ENCODE peak calls at places on chromosomes 5 and 9, in eight cellular contexts. X is heart left ventricle; O is heart right ventricle; L is body of pancreas; S is A549; A is CD8-positive, alpha-beta T cell; H is spleen; W is lower lobe of right lung. Z is an unnamed sample.

GRCh38 chr5:28523887-28524637 is 1485.7 kb upstream of the CDH9 start:
- DNase-seq in X (no peak), O (no peak), L (no peak), S (no peak), A (no peak), H (no peak), W (no peak), Z (peak; percentile 92)

GRCh38 chr5:154240595-154240994 is 50.1 kb downstream of the GALNT10 start:
- DNase-seq in X (no peak), O (no peak), L (peak; percentile 22), S (no peak), A (no peak), H (no peak), W (no peak), Z (no peak)

GRCh38 chr9:127974769-127975261 is 6.0 kb downstream of the EEIG1 start:
- DNase-seq in X (peak; percentile 35), O (no peak), L (peak; percentile 40), S (no peak), A (peak; percentile 11), H (no peak), W (no peak), Z (peak; percentile 65)

GRCh38 chr9:136994885-136995224 is 1.5 kb downstream of the CLIC3 start:
- DNase-seq in X (no peak), O (no peak), L (no peak), S (no peak), A (no peak), H (no peak), W (no peak), Z (no peak)

GRCh38 chr9:13142776-13143175 is 136.7 kb downstream of the MPDZ start:
- DNase-seq in X (no peak), O (no peak), L (no peak), S (no peak), A (no peak), H (no peak), W (no peak), Z (no peak)

GRCh38 chr9:101247297-101247696 is 137.5 kb downstream of the BAAT start:
- DNase-seq in X (no peak), O (no peak), L (no peak), S (no peak), A (no peak), H (no peak), W (no peak), Z (no peak)

GRCh38 chr5:92907914-92908606 is 673.0 kb downstream of the NR2F1-AS1 start:
- DNase-seq in X (no peak), O (no peak), L (no peak), S (no peak), A (no peak), H (no peak), W (no peak), Z (peak; percentile 69)

GRCh38 chr5:6736106-6736505 is 22.9 kb downstream of the TENT4A start:
- DNase-seq in X (no peak), O (no peak), L (peak; percentile 46), S (no peak), A (no peak), H (peak; percentile 46), W (no peak), Z (peak; percentile 45)

GRCh38 chr5:173486826-173487225 is 129.6 kb downstream of the BOD1 start:
- DNase-seq in X (no peak), O (no peak), L (no peak), S (no peak), A (no peak), H (no peak), W (no peak), Z (no peak)

GRCh38 chr5:124894541-124894940 is 148.1 kb upstream of the ZNF608 start:
- DNase-seq in X (no peak), O (no peak), L (peak; percentile 49), S (no peak), A (no peak), H (no peak), W (no peak), Z (no peak)

GRCh38 chr5:159157552-159157951 is 51.8 kb downstream of the RNF145 start:
- DNase-seq in X (no peak), O (no peak), L (no peak), S (no peak), A (no peak), H (no peak), W (no peak), Z (no peak)

GRCh38 chr5:150615141-150615699 is 25.2 kb upstream of the SYNPO start:
- DNase-seq in X (peak; percentile 66), O (peak; percentile 57), L (peak; percentile 70), S (no peak), A (no peak), H (no peak), W (peak; percentile 57), Z (no peak)
- H3K4me1 ChIP-seq in X (peaks cover 87% of the 10 kb centered on the region), O (peaks cover 99% of the 10 kb centered on the region), L (peaks cover 89% of the 10 kb centered on the region), S (peaks cover 9% of the 10 kb centered on the region), A (no peaks in the 10 kb centered on the region), H (peaks cover 48% of the 10 kb centered on the region), W (peaks cover 93% of the 10 kb centered on the region), Z (peaks cover 28% of the 10 kb centered on the region)

GRCh38 chr9:5643005-5643624 is 14.2 kb downstream of the RIC1 start:
- DNase-seq in X (no peak), O (no peak), L (no peak), S (no peak), A (no peak), H (no peak), W (no peak), Z (peak; percentile 38)
- H3K27ac ChIP-seq in X (no peak overlapping the region), O (no peak overlapping the region), L (no peak overlapping the region), S (no peak overlapping the region), A (no peak overlapping the region), H (no peak overlapping the region), W (no peak overlapping the region), Z (no peak overlapping the region)

GRCh38 chr9:113589890-113590289 is 126.4 kb downstream of the RGS3 start:
- DNase-seq in X (peak; percentile 12), O (no peak), L (no peak), S (no peak), A (no peak), H (peak; percentile 56), W (peak; percentile 14), Z (no peak)
- TF ChIP-seq CTCF in X (peak; percentile 16), O (peak; percentile 65), L (no peak), S (peak; percentile 62), A (peak; percentile 24), H (no peak), W (peak; percentile 58), Z (peak; percentile 68)

DNA sequence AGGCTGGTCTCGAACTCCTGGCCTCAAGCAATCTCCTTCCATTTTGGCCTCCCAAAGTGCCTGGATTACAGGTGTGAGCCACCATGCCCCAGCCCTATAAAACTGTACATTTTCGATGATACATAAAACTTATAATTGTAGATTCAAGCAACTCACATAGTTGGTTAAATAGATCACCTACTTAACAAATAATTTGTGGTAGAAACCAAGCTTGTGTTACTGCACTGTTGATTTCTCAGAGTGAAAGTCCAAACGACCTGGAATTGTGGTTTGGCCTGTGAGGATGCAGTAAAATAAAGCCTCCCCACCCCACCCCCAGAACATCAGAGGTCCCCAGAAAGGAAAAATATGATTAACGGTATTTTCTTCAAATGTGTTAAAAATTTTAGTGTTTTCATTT is 92.7 kb downstream of the TRIO start:
- DNase-seq in X (no peak), O (no peak), L (no peak), S (no peak), A (no peak), H (no peak), W (no peak), Z (no peak)
- H3K4me1 ChIP-seq in X (no peaks in the 10 kb centered on the region), O (peaks cover 21% of the 10 kb centered on the region), L (no peaks in the 10 kb centered on the region), S (peaks cover 70% of the 10 kb centered on the region), A (no peaks in the 10 kb centered on the region), H (peaks cover 24% of the 10 kb centered on the region), W (peaks cover 16% of the 10 kb centered on the region), Z (peaks cover 6% of the 10 kb centered on the region)

DNA sequence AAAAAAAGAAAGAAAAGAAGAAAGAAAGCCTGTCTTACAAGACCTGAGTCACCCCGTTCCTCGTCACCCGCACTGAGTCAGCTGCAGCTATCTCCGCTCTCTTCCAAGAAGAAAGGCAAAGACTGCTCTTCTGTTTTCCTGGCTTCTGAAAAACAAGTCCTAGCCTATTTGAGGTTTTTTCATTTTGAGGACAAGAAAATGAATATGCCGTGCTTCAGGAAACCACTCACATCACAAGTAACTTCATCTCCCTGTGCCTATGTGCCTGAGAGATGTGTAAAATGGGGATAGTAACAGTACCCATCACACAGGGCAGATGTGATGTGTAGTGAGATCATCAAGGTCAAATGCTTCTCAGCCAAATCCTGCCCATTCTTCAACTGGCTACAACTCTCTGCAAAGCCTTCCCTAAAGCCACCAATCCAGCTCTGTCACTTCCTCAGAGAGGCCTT is 78.4 kb downstream of the GLDC start:
- DNase-seq in X (no peak), O (no peak), L (no peak), S (peak; percentile 41), A (no peak), H (no peak), W (no peak), Z (no peak)
- H3K27ac ChIP-seq in X (no peak overlapping the region), O (no peak overlapping the region), L (no peak overlapping the region), S (peak overlapping the region; percentile 94), A (no peak overlapping the region), H (no peak overlapping the region), W (no peak overlapping the region), Z (no peak overlapping the region)

GRCh38 chr5:41968153-41968723 is 43.2 kb downstream of the FBXO4 start:
- DNase-seq in X (no peak), O (no peak), L (no peak), S (no peak), A (no peak), H (no peak), W (no peak), Z (no peak)
- TF ChIP-seq CTCF in X (no peak), O (no peak), L (no peak), S (no peak), A (no peak), H (no peak), W (no peak), Z (no peak)

GRCh38 chr9:118303216-118303615 is 599.0 kb downstream of the TLR4 start:
- DNase-seq in X (no peak), O (no peak), L (no peak), S (no peak), A (no peak), H (no peak), W (no peak), Z (no peak)

GRCh38 chr9:118302721-118303120 is 598.5 kb downstream of the TLR4 start:
- DNase-seq in X (no peak), O (no peak), L (no peak), S (no peak), A (no peak), H (no peak), W (no peak), Z (no peak)

GRCh38 chr9:118305371-118305770 is 601.2 kb downstream of the TLR4 start:
- DNase-seq in X (no peak), O (no peak), L (peak; percentile 16), S (no peak), A (no peak), H (no peak), W (no peak), Z (no peak)

GRCh38 chr9:118306773-118307172 is 602.6 kb downstream of the TLR4 start:
- DNase-seq in X (no peak), O (no peak), L (no peak), S (no peak), A (no peak), H (no peak), W (no peak), Z (no peak)
- H3K4me1 ChIP-seq in X (no peaks in the 10 kb centered on the region), O (no peaks in the 10 kb centered on the region), L (no peaks in the 10 kb centered on the region), S (peaks cover 14% of the 10 kb centered on the region), A (no peaks in the 10 kb centered on the region), H (no peaks in the 10 kb centered on the region), W (no peaks in the 10 kb centered on the region), Z (no peaks in the 10 kb centered on the region)

DNA sequence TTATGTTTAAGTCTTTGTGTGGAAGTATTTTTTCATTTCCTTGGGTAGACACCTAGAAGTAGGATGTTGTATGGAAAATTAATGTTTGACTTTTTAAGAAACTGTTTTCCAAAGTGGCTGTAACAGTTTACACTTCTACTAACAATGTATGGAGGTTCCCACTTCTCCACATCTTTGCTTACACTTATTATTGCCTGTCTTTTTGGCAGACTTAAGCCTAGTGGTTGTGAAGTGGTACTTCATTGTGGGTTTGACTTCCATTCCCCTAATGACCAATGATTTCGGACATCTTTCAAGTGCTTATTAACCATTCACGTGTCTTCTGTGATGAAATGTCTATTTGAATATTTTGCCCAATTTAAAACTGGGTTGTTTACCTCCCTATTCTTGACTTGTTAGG is 91.5 kb upstream of the CDKN2B start:
- DNase-seq in X (no peak), O (no peak), L (no peak), S (no peak), A (no peak), H (no peak), W (no peak), Z (no peak)
- H3K27ac ChIP-seq in X (no peak overlapping the region), O (no peak overlapping the region), L (no peak overlapping the region), S (no peak overlapping the region), A (no peak overlapping the region), H (no peak overlapping the region), W (no peak overlapping the region), Z (no peak overlapping the region)

Z was measured in cardiac muscle cell.